ENCODE peak calls at places on chromosomes 1 and 21, in eight cellular contexts. One of them, this sample, is unnamed.

GRCh38 chr1:112524986-112525385 is 16.2 kb downstream of the WNT2B start:
- DNase-seq in bronchial epithelial cell: no peak
- DNase-seq in AG09309: no peak
- DNase-seq in astrocyte of the spinal cord: no peak
- DNase-seq in psoas muscle: no peak
- DNase-seq in Panc1: no peak
- DNase-seq in CD4-positive, alpha-beta T cell: no peak
- DNase-seq in glutamatergic neuron: no peak
- DNase-seq in this sample: no peak

GRCh38 chr1:153945131-153945794 is 1.3 kb downstream of the DENND4B start:
- DNase-seq in bronchial epithelial cell: peak
- DNase-seq in AG09309: no peak
- DNase-seq in astrocyte of the spinal cord: peak
- DNase-seq in psoas muscle: peak
- DNase-seq in Panc1: no peak
- DNase-seq in CD4-positive, alpha-beta T cell: peak
- DNase-seq in glutamatergic neuron: no peak
- DNase-seq in this sample: no peak

GRCh38 chr1:34970829-34971228 is 14.3 kb downstream of the TMEM35B start:
- DNase-seq in bronchial epithelial cell: no peak
- DNase-seq in AG09309: no peak
- DNase-seq in astrocyte of the spinal cord: no peak
- DNase-seq in psoas muscle: no peak
- DNase-seq in Panc1: no peak
- DNase-seq in CD4-positive, alpha-beta T cell: no peak
- DNase-seq in glutamatergic neuron: no peak
- DNase-seq in this sample: no peak

GRCh38 chr21:27477321-27477720 is 510.4 kb upstream of the ADAMTS5 start:
- DNase-seq in bronchial epithelial cell: no peak
- DNase-seq in AG09309: no peak
- DNase-seq in astrocyte of the spinal cord: no peak
- DNase-seq in psoas muscle: no peak
- DNase-seq in Panc1: no peak
- DNase-seq in CD4-positive, alpha-beta T cell: no peak
- DNase-seq in glutamatergic neuron: no peak
- DNase-seq in this sample: no peak

GRCh38 chr1:206703647-206704046 is 18.9 kb downstream of the MAPKAPK2 start:
- DNase-seq in bronchial epithelial cell: no peak
- DNase-seq in AG09309: no peak
- DNase-seq in astrocyte of the spinal cord: peak
- DNase-seq in psoas muscle: no peak
- DNase-seq in Panc1: no peak
- DNase-seq in CD4-positive, alpha-beta T cell: peak
- DNase-seq in glutamatergic neuron: no peak
- DNase-seq in this sample: no peak

GRCh38 chr1:41735139-41735538 is 183.6 kb downstream of the HIVEP3 start:
- DNase-seq in bronchial epithelial cell: no peak
- DNase-seq in AG09309: no peak
- DNase-seq in astrocyte of the spinal cord: no peak
- DNase-seq in psoas muscle: no peak
- DNase-seq in Panc1: no peak
- DNase-seq in CD4-positive, alpha-beta T cell: no peak
- DNase-seq in glutamatergic neuron: no peak
- DNase-seq in this sample: no peak

GRCh38 chr1:74693473-74693872 is 19.9 kb upstream of the ERICH3 start:
- DNase-seq in bronchial epithelial cell: peak
- DNase-seq in AG09309: peak
- DNase-seq in astrocyte of the spinal cord: peak
- DNase-seq in psoas muscle: no peak
- DNase-seq in Panc1: peak
- DNase-seq in CD4-positive, alpha-beta T cell: no peak
- DNase-seq in glutamatergic neuron: no peak
- DNase-seq in this sample: peak

GRCh38 chr1:92030701-92031107 is 919 bp downstream of the EPHX4 start:
- DNase-seq in bronchial epithelial cell: peak
- DNase-seq in AG09309: no peak
- DNase-seq in astrocyte of the spinal cord: peak
- DNase-seq in psoas muscle: no peak
- DNase-seq in Panc1: no peak
- DNase-seq in CD4-positive, alpha-beta T cell: no peak
- DNase-seq in glutamatergic neuron: no peak
- DNase-seq in this sample: peak

GRCh38 chr21:33078907-33079582 is 9.1 kb downstream of the OLIG1 start:
- DNase-seq in bronchial epithelial cell: peak
- DNase-seq in AG09309: no peak
- DNase-seq in astrocyte of the spinal cord: peak
- DNase-seq in psoas muscle: no peak
- DNase-seq in Panc1: peak
- DNase-seq in CD4-positive, alpha-beta T cell: no peak
- DNase-seq in glutamatergic neuron: no peak
- DNase-seq in this sample: peak

GRCh38 chr21:28793043-28793442 is 199.6 kb downstream of the LTN1 start:
- DNase-seq in bronchial epithelial cell: peak
- DNase-seq in AG09309: peak
- DNase-seq in astrocyte of the spinal cord: peak
- DNase-seq in psoas muscle: no peak
- DNase-seq in Panc1: no peak
- DNase-seq in CD4-positive, alpha-beta T cell: no peak
- DNase-seq in glutamatergic neuron: no peak
- DNase-seq in this sample: no peak

GRCh38 chr1:55015123-55015522 is 16.4 kb downstream of the BSND start:
- DNase-seq in bronchial epithelial cell: no peak
- DNase-seq in AG09309: no peak
- DNase-seq in astrocyte of the spinal cord: no peak
- DNase-seq in psoas muscle: no peak
- DNase-seq in Panc1: no peak
- DNase-seq in CD4-positive, alpha-beta T cell: no peak
- DNase-seq in glutamatergic neuron: no peak
- DNase-seq in this sample: no peak

GRCh38 chr1:2135425-2135824 is 59.1 kb downstream of the FAAP20 start:
- DNase-seq in bronchial epithelial cell: peak
- DNase-seq in AG09309: no peak
- DNase-seq in astrocyte of the spinal cord: peak
- DNase-seq in psoas muscle: peak
- DNase-seq in Panc1: no peak
- DNase-seq in CD4-positive, alpha-beta T cell: no peak
- DNase-seq in glutamatergic neuron: no peak
- DNase-seq in this sample: peak

GRCh38 chr1:46643368-46643775 is 24.8 kb downstream of the ATPAF1 start:
- DNase-seq in bronchial epithelial cell: peak
- DNase-seq in AG09309: peak
- DNase-seq in astrocyte of the spinal cord: peak
- DNase-seq in psoas muscle: no peak
- DNase-seq in Panc1: peak
- DNase-seq in CD4-positive, alpha-beta T cell: no peak
- DNase-seq in glutamatergic neuron: no peak
- DNase-seq in this sample: peak

GRCh38 chr1:101833312-101833711 is 163.4 kb downstream of the OLFM3 start:
- DNase-seq in bronchial epithelial cell: no peak
- DNase-seq in AG09309: no peak
- DNase-seq in astrocyte of the spinal cord: no peak
- DNase-seq in psoas muscle: no peak
- DNase-seq in Panc1: no peak
- DNase-seq in CD4-positive, alpha-beta T cell: no peak
- DNase-seq in glutamatergic neuron: no peak
- DNase-seq in this sample: no peak

GRCh38 chr21:35989185-35989735 is 71.1 kb downstream of the SETD4 start:
- DNase-seq in bronchial epithelial cell: no peak
- DNase-seq in AG09309: peak
- DNase-seq in astrocyte of the spinal cord: peak
- DNase-seq in psoas muscle: peak
- DNase-seq in Panc1: no peak
- DNase-seq in CD4-positive, alpha-beta T cell: no peak
- DNase-seq in glutamatergic neuron: no peak
- DNase-seq in this sample: no peak

GRCh38 chr1:6235302-6235680 is 473 bp downstream of the ICMT start:
- DNase-seq in bronchial epithelial cell: no peak
- DNase-seq in AG09309: no peak
- DNase-seq in astrocyte of the spinal cord: no peak
- DNase-seq in psoas muscle: no peak
- DNase-seq in Panc1: no peak
- DNase-seq in CD4-positive, alpha-beta T cell: no peak
- DNase-seq in glutamatergic neuron: no peak
- DNase-seq in this sample: no peak

GRCh38 chr1:181255270-181255929 is 166.9 kb downstream of the IER5 start:
- DNase-seq in bronchial epithelial cell: peak
- DNase-seq in AG09309: peak
- DNase-seq in astrocyte of the spinal cord: peak
- DNase-seq in psoas muscle: no peak
- DNase-seq in Panc1: no peak
- DNase-seq in CD4-positive, alpha-beta T cell: no peak
- DNase-seq in glutamatergic neuron: no peak
- DNase-seq in this sample: peak

GRCh38 chr1:167126811-167127210 is 32.9 kb downstream of the STYXL2 start:
- DNase-seq in bronchial epithelial cell: no peak
- DNase-seq in AG09309: no peak
- DNase-seq in astrocyte of the spinal cord: no peak
- DNase-seq in psoas muscle: no peak
- DNase-seq in Panc1: no peak
- DNase-seq in CD4-positive, alpha-beta T cell: no peak
- DNase-seq in glutamatergic neuron: no peak
- DNase-seq in this sample: no peak

GRCh38 chr1:167127236-167127635 is 33.4 kb downstream of the STYXL2 start:
- DNase-seq in bronchial epithelial cell: no peak
- DNase-seq in AG09309: no peak
- DNase-seq in astrocyte of the spinal cord: no peak
- DNase-seq in psoas muscle: no peak
- DNase-seq in Panc1: no peak
- DNase-seq in CD4-positive, alpha-beta T cell: no peak
- DNase-seq in glutamatergic neuron: no peak
- DNase-seq in this sample: no peak

GRCh38 chr1:167127661-167128060 is 33.8 kb downstream of the STYXL2 start:
- DNase-seq in bronchial epithelial cell: no peak
- DNase-seq in AG09309: no peak
- DNase-seq in astrocyte of the spinal cord: no peak
- DNase-seq in psoas muscle: no peak
- DNase-seq in Panc1: no peak
- DNase-seq in CD4-positive, alpha-beta T cell: no peak
- DNase-seq in glutamatergic neuron: no peak
- DNase-seq in this sample: no peak

GRCh38 chr1:167126317-167126716 is 32.4 kb downstream of the STYXL2 start:
- DNase-seq in bronchial epithelial cell: no peak
- DNase-seq in AG09309: no peak
- DNase-seq in astrocyte of the spinal cord: no peak
- DNase-seq in psoas muscle: no peak
- DNase-seq in Panc1: no peak
- DNase-seq in CD4-positive, alpha-beta T cell: no peak
- DNase-seq in glutamatergic neuron: no peak
- DNase-seq in this sample: no peak

DNA sequence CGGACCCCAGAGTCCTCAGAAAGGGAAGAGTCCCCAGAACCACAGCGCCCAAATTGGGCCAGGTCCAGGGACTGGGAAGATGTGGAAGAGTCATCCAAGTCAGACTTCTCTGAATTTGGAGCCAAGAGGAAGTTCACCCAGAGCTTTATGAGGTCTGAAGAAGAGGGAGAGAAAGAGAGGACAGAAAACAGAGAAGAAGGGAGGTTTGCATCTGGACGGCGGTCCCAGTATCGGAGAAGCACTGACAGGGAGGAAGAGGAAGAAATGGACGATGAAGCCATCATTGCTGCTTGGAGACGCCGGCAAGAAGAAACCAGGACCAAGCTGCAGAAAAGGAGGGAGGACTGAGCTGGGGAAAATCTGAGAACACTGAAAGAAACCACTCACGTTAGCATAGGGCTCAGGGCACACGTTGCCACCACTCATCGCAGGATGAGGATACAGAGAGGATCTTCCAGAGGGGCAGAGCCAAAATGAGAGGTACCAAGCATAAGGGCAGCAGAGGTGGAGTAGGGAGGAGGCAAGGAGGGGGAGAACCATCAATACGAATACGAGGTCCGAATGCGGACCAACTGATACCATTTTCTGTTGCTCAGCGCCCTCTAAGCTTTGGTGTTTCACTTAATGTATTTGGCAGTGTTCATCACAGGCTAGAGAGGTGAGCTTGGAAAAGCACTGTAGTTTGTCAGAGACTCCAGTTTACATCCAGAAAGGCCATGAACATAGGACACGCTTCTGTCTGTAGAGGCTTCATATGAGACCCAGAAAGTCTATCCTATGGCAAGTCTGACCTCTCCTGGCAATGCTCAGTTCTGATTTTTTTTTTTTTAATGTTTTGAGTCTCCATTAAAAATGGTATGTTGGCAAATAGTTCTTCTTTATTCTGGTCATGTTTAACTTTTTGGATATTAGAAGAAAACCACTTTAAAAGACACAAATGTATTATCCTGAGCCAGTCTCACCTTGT is 34.7 kb downstream of the STYXL2 start:
- DNase-seq in bronchial epithelial cell: no peak
- DNase-seq in AG09309: no peak
- DNase-seq in astrocyte of the spinal cord: no peak
- DNase-seq in psoas muscle: no peak
- DNase-seq in Panc1: no peak
- DNase-seq in CD4-positive, alpha-beta T cell: no peak
- DNase-seq in glutamatergic neuron: no peak
- DNase-seq in this sample: no peak
- TF ChIP-seq CTCF in bronchial epithelial cell: peak
- TF ChIP-seq CTCF in AG09309: no peak
- TF ChIP-seq CTCF in astrocyte of the spinal cord: no peak
- TF ChIP-seq CTCF in psoas muscle: no peak
- TF ChIP-seq CTCF in Panc1: peak
- TF ChIP-seq CTCF in CD4-positive, alpha-beta T cell: peak
- TF ChIP-seq CTCF in glutamatergic neuron: no peak
- TF ChIP-seq CTCF in this sample: no peak

DNA sequence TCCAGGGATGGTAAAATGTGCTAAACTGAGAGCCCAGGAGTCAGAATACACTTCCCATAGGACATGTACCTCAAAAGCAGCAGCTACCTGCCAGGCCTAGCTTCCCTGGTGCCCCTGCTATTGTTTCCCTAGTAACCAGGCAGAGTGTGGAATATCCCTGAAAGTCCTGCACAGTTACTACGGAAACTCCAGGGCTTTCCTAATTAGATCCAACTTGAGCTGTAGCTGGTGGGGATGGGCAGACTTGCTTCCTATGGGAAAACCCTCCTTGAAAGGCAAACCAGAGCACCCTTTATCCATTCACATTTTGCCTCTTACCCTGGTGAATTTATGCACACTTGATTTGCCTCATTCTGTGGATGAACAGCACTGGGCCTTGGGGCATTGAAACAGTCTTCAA is 559.9 kb upstream of the PBX1 start:
- DNase-seq in bronchial epithelial cell: no peak
- DNase-seq in AG09309: no peak
- DNase-seq in astrocyte of the spinal cord: no peak
- DNase-seq in psoas muscle: no peak
- DNase-seq in Panc1: no peak
- DNase-seq in CD4-positive, alpha-beta T cell: no peak
- DNase-seq in glutamatergic neuron: no peak
- DNase-seq in this sample: no peak
- TF ChIP-seq CTCF in bronchial epithelial cell: no peak
- TF ChIP-seq CTCF in AG09309: no peak
- TF ChIP-seq CTCF in astrocyte of the spinal cord: no peak
- TF ChIP-seq CTCF in psoas muscle: no peak
- TF ChIP-seq CTCF in Panc1: no peak
- TF ChIP-seq CTCF in CD4-positive, alpha-beta T cell: no peak
- TF ChIP-seq CTCF in glutamatergic neuron: no peak
- TF ChIP-seq CTCF in this sample: no peak

GRCh38 chr1:183101081-183101480 is 77.9 kb downstream of the LAMC1 start:
- DNase-seq in bronchial epithelial cell: peak
- DNase-seq in AG09309: no peak
- DNase-seq in astrocyte of the spinal cord: no peak
- DNase-seq in psoas muscle: no peak
- DNase-seq in Panc1: no peak
- DNase-seq in CD4-positive, alpha-beta T cell: no peak
- DNase-seq in glutamatergic neuron: no peak
- DNase-seq in this sample: no peak
- TF ChIP-seq CTCF in bronchial epithelial cell: no peak
- TF ChIP-seq CTCF in AG09309: no peak
- TF ChIP-seq CTCF in astrocyte of the spinal cord: no peak
- TF ChIP-seq CTCF in psoas muscle: no peak
- TF ChIP-seq CTCF in Panc1: no peak
- TF ChIP-seq CTCF in CD4-positive, alpha-beta T cell: no peak
- TF ChIP-seq CTCF in glutamatergic neuron: no peak
- TF ChIP-seq CTCF in this sample: no peak

GRCh38 chr1:15684468-15685283 is 556 bp downstream of the PLEKHM2 start:
- DNase-seq in bronchial epithelial cell: no peak
- DNase-seq in AG09309: no peak
- DNase-seq in astrocyte of the spinal cord: no peak
- DNase-seq in psoas muscle: peak
- DNase-seq in Panc1: no peak
- DNase-seq in CD4-positive, alpha-beta T cell: peak
- DNase-seq in glutamatergic neuron: peak
- DNase-seq in this sample: peak
- TF ChIP-seq CTCF in bronchial epithelial cell: no peak
- TF ChIP-seq CTCF in AG09309: no peak
- TF ChIP-seq CTCF in astrocyte of the spinal cord: no peak
- TF ChIP-seq CTCF in psoas muscle: no peak
- TF ChIP-seq CTCF in Panc1: no peak
- TF ChIP-seq CTCF in CD4-positive, alpha-beta T cell: no peak
- TF ChIP-seq CTCF in glutamatergic neuron: no peak
- TF ChIP-seq CTCF in this sample: no peak